ENCODE peak calls at places on chromosomes 4 and X, in five cellular contexts. E is suprapubic skin, W is psoas muscle, Q is PC-3, B is GM12865. H is an unnamed sample.
A peak's percentile ranks its signal among the peaks of the same experiment; 100 is the strongest.

GRCh38 chr4:187826725-187827124 is 168.8 kb upstream of the ZFP42 start:
- DNase-seq in E (no peak), W (no peak), Q (peak; percentile 6), B (no peak), H (no peak)

GRCh38 chr4:128811571-128812359 is 2.3 kb downstream of the JADE1 start:
- DNase-seq in E (peak; percentile 94), W (peak; percentile 95), Q (peak; percentile 82), B (peak; percentile 97), H (peak; percentile 91)

GRCh38 chr4:87502580-87503238 is 26.5 kb downstream of the SPARCL1 start:
- DNase-seq in E (no peak), W (no peak), Q (peak; percentile 53), B (no peak), H (peak; percentile 16)

GRCh38 chrX:30215357-30215843 is at the start of gene MAGEB2:
- DNase-seq in E (no peak), W (no peak), Q (no peak), B (no peak), H (no peak)

GRCh38 chr4:7439699-7440098 is 5.0 kb upstream of the PSAPL1 start:
- DNase-seq in E (no peak), W (no peak), Q (no peak), B (no peak), H (no peak)

GRCh38 chr4:39353478-39354177 is 12.5 kb downstream of the RFC1 start:
- DNase-seq in E (no peak), W (no peak), Q (no peak), B (peak; percentile 81), H (peak; percentile 51)

GRCh38 chr4:3707423-3708102 is 58.6 kb upstream of the ADRA2C start:
- DNase-seq in E (peak; percentile 31), W (no peak), Q (no peak), B (no peak), H (no peak)

GRCh38 chr4:47830263-47831025 is 7.4 kb downstream of the CORIN start:
- DNase-seq in E (no peak), W (no peak), Q (peak; percentile 27), B (no peak), H (no peak)

GRCh38 chr4:104128850-104129213 is 365.9 kb downstream of the CXXC4 start:
- DNase-seq in E (no peak), W (no peak), Q (peak; percentile 37), B (no peak), H (peak; percentile 5)

GRCh38 chrX:2707334-2707760 is 16.3 kb downstream of the CD99 start:
- DNase-seq in E (peak; percentile 87), W (peak; percentile 65), Q (peak; percentile 94), B (peak; percentile 88), H (peak; percentile 99)

GRCh38 chr4:135497563-135498152 is 1296.1 kb upstream of the PABPC4L start:
- DNase-seq in E (no peak), W (no peak), Q (no peak), B (no peak), H (peak; percentile 68)

GRCh38 chrX:28757290-28757689 is 170.0 kb downstream of the IL1RAPL1 start:
- DNase-seq in E (no peak), W (no peak), Q (no peak), B (no peak), H (no peak)

GRCh38 chr4:123587983-123588494 is 191.4 kb downstream of the SPRY1 start:
- DNase-seq in E (peak; percentile 68), W (peak; percentile 35), Q (peak; percentile 94), B (no peak), H (peak; percentile 86)

GRCh38 chrX:115642895-115643530 is 82.0 kb downstream of the PLS3 start:
- DNase-seq in E (no peak), W (no peak), Q (peak; percentile 75), B (peak; percentile 70), H (peak; percentile 39)

GRCh38 chrX:84876876-84877275 is 126.8 kb upstream of the APOOL start:
- DNase-seq in E (no peak), W (no peak), Q (no peak), B (no peak), H (no peak)

GRCh38 chrX:9905288-9905687 is 61.9 kb upstream of the CLDN34 start:
- DNase-seq in E (no peak), W (no peak), Q (no peak), B (no peak), H (no peak)

GRCh38 chrX:121958886-121959285 is 911.5 kb downstream of the GLUD2 start:
- DNase-seq in E (no peak), W (no peak), Q (peak; percentile 12), B (peak; percentile 21), H (peak; percentile 46)

GRCh38 chrX:47579537-47579936 is 2.7 kb upstream of the TIMP1 start:
- DNase-seq in E (no peak), W (no peak), Q (peak; percentile 75), B (peak; percentile 52), H (peak; percentile 85)

GRCh38 chr4:119971763-119972162 is 94.9 kb downstream of the MAD2L1 start:
- DNase-seq in E (no peak), W (no peak), Q (no peak), B (no peak), H (no peak)

GRCh38 chr4:80138556-80139538 is 58.5 kb upstream of the PRDM8 start:
- DNase-seq in E (no peak), W (no peak), Q (peak; percentile 61), B (peak; percentile 75), H (peak; percentile 70)

GRCh38 chr4:107155366-107155765 is 119.3 kb upstream of the DKK2 start:
- DNase-seq in E (no peak), W (no peak), Q (no peak), B (no peak), H (no peak)

GRCh38 chr4:142893012-142893411 is 46.9 kb upstream of the INPP4B start:
- DNase-seq in E (no peak), W (no peak), Q (no peak), B (no peak), H (no peak)

GRCh38 chr4:25786497-25787065 is 76.2 kb downstream of the SEL1L3 start:
- DNase-seq in E (no peak), W (no peak), Q (no peak), B (no peak), H (no peak)

GRCh38 chr4:123995939-123996338 is 599.3 kb downstream of the SPRY1 start:
- DNase-seq in E (no peak), W (no peak), Q (peak; percentile 59), B (no peak), H (peak; percentile 77)

GRCh38 chrX:68574240-68574639 is 73.2 kb upstream of the STARD8 start:
- DNase-seq in E (no peak), W (no peak), Q (no peak), B (no peak), H (no peak)

GRCh38 chr4:105620640-105621323 is 68.4 kb downstream of the ARHGEF38 start:
- DNase-seq in E (no peak), W (peak; percentile 24), Q (peak; percentile 84), B (peak; percentile 41), H (peak; percentile 84)

DNA sequence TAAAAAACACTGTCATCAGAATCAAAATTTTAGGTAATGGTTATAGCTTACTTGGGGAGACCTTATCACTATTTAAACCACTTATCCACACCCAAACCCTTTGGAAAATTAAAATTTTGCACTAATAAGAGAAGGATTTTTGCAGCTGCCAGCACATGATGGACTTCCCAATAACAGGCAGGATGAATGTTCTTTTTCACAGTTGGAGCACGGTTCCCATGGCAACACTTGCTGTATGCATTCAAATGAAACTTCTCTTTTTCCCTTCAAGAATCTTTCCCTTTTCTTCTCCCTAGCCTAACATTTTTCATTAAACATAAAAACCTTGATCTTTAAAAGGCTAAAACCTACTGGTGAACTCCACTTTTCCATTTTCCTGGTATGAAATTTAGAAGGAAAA is 768.2 kb downstream of the KCTD8 start:
- DNase-seq in E (no peak), W (no peak), Q (no peak), B (no peak), H (no peak)
- TF ChIP-seq CTCF in E (no peak), W (no peak), Q (no peak), B (no peak), H (no peak)

GRCh38 chr4:98557497-98557896 is 100.9 kb downstream of the TSPAN5 start:
- DNase-seq in E (no peak), W (no peak), Q (peak; percentile 60), B (no peak), H (peak; percentile 75)
- H3K4me3 ChIP-seq in E (no peak overlapping the region), W (no peak overlapping the region), Q (no peak overlapping the region), B (no peak overlapping the region), H (no peak overlapping the region)

GRCh38 chr4:99117876-99118693 is 26.0 kb downstream of the ADH4 start:
- DNase-seq in E (no peak), W (no peak), Q (peak; percentile 51), B (peak; percentile 2), H (peak; percentile 27)
- TF ChIP-seq CTCF in E (no peak), W (peak; percentile 44), Q (peak; percentile 63), B (peak; percentile 14), H (no peak)

GRCh38 chrX:54482839-54483593 is 13.0 kb downstream of the FGD1 start:
- DNase-seq in E (no peak), W (no peak), Q (no peak), B (no peak), H (no peak)
- H3K4me3 ChIP-seq in E (no peak overlapping the region), W (no peak overlapping the region), Q (no peak overlapping the region), B (no peak overlapping the region), H (no peak overlapping the region)

GRCh38 chr4:73661646-73662119 is 41.4 kb upstream of the RASSF6 start:
- DNase-seq in E (no peak), W (no peak), Q (peak; percentile 94), B (no peak), H (peak; percentile 88)
- TF ChIP-seq CTCF in E (no peak), W (no peak), Q (no peak), B (no peak), H (no peak)

GRCh38 chr4:89289312-89289711 is 18.3 kb downstream of the GPRIN3 start:
- DNase-seq in E (no peak), W (no peak), Q (no peak), B (no peak), H (no peak)
- H3K4me3 ChIP-seq in E (no peak overlapping the region), W (no peak overlapping the region), Q (no peak overlapping the region), B (no peak overlapping the region), H (no peak overlapping the region)